ENCODE peak calls at places on chromosomes 16 and 17, in four cellular contexts. One of them, this sample, is unnamed. For H3K27me3, the result is how much of the 10 kb centered on the place peaks cover.

GRCh38 chr17:40461774-40462342 is 18.6 kb downstream of the IGFBP4 start:
- DNase-seq in adrenal gland: no peak
- DNase-seq in stomach: no peak
- DNase-seq in mammary epithelial cell: no peak
- DNase-seq in this sample: no peak

GRCh38 chr17:52158450-52159042 is at the start of gene CA10:
- DNase-seq in adrenal gland: no peak
- DNase-seq in stomach: no peak
- DNase-seq in mammary epithelial cell: no peak
- DNase-seq in this sample: no peak

GRCh38 chr16:58034128-58034685 is 8.7 kb downstream of the MMP15 start:
- DNase-seq in adrenal gland: no peak
- DNase-seq in stomach: no peak
- DNase-seq in mammary epithelial cell: no peak
- DNase-seq in this sample: no peak

GRCh38 chr17:35795007-35795870 is at the start of gene MMP28:
- DNase-seq in adrenal gland: no peak
- DNase-seq in stomach: peak
- DNase-seq in mammary epithelial cell: peak
- DNase-seq in this sample: no peak

GRCh38 chr16:57304169-57305061 is 19.9 kb upstream of the PLLP start:
- DNase-seq in adrenal gland: no peak
- DNase-seq in stomach: peak
- DNase-seq in mammary epithelial cell: peak
- DNase-seq in this sample: peak

GRCh38 chr16:67919618-67920210 is 11.9 kb downstream of the CTRL start:
- DNase-seq in adrenal gland: no peak
- DNase-seq in stomach: no peak
- DNase-seq in mammary epithelial cell: no peak
- DNase-seq in this sample: no peak

GRCh38 chr16:57403965-57404817 is at the start of gene CCL17:
- DNase-seq in adrenal gland: no peak
- DNase-seq in stomach: no peak
- DNase-seq in mammary epithelial cell: no peak
- DNase-seq in this sample: peak

GRCh38 chr17:81160306-81160705 is 5.0 kb upstream of the PVALEF start:
- DNase-seq in adrenal gland: peak
- DNase-seq in stomach: no peak
- DNase-seq in mammary epithelial cell: no peak
- DNase-seq in this sample: peak

GRCh38 chr16:23107117-23107516 is 42.1 kb downstream of the USP31 start:
- DNase-seq in adrenal gland: no peak
- DNase-seq in stomach: no peak
- DNase-seq in mammary epithelial cell: no peak
- DNase-seq in this sample: no peak

GRCh38 chr17:64343833-64344637 is 46.6 kb downstream of the PECAM1 start:
- DNase-seq in adrenal gland: peak
- DNase-seq in stomach: peak
- DNase-seq in mammary epithelial cell: peak
- DNase-seq in this sample: peak

GRCh38 chr17:82571855-82572254 is 52.3 kb downstream of the FOXK2 start:
- DNase-seq in adrenal gland: no peak
- DNase-seq in stomach: no peak
- DNase-seq in mammary epithelial cell: no peak
- DNase-seq in this sample: peak

GRCh38 chr16:74680681-74681080 is 14.0 kb upstream of the RFWD3 start:
- DNase-seq in adrenal gland: no peak
- DNase-seq in stomach: no peak
- DNase-seq in mammary epithelial cell: no peak
- DNase-seq in this sample: no peak

GRCh38 chr17:16583781-16584180 is 14.8 kb upstream of the ZNF287 start:
- DNase-seq in adrenal gland: no peak
- DNase-seq in stomach: no peak
- DNase-seq in mammary epithelial cell: no peak
- DNase-seq in this sample: no peak

GRCh38 chr17:16593356-16594102 is 24.5 kb upstream of the ZNF287 start:
- DNase-seq in adrenal gland: no peak
- DNase-seq in stomach: no peak
- DNase-seq in mammary epithelial cell: peak
- DNase-seq in this sample: no peak

GRCh38 chr17:16585796-16586195 is 16.8 kb upstream of the ZNF287 start:
- DNase-seq in adrenal gland: no peak
- DNase-seq in stomach: no peak
- DNase-seq in mammary epithelial cell: no peak
- DNase-seq in this sample: no peak

GRCh38 chr17:16584273-16584995 is 15.4 kb upstream of the ZNF287 start:
- DNase-seq in adrenal gland: peak
- DNase-seq in stomach: peak
- DNase-seq in mammary epithelial cell: peak
- DNase-seq in this sample: peak

GRCh38 chr17:16589097-16589969 is 20.3 kb upstream of the ZNF287 start:
- DNase-seq in adrenal gland: peak
- DNase-seq in stomach: peak
- DNase-seq in mammary epithelial cell: peak
- DNase-seq in this sample: peak
- H3K27me3 ChIP-seq in adrenal gland: under half
- H3K27me3 ChIP-seq in stomach: under half
- H3K27me3 ChIP-seq in mammary epithelial cell: under half
- H3K27me3 ChIP-seq in this sample: under half

DNA sequence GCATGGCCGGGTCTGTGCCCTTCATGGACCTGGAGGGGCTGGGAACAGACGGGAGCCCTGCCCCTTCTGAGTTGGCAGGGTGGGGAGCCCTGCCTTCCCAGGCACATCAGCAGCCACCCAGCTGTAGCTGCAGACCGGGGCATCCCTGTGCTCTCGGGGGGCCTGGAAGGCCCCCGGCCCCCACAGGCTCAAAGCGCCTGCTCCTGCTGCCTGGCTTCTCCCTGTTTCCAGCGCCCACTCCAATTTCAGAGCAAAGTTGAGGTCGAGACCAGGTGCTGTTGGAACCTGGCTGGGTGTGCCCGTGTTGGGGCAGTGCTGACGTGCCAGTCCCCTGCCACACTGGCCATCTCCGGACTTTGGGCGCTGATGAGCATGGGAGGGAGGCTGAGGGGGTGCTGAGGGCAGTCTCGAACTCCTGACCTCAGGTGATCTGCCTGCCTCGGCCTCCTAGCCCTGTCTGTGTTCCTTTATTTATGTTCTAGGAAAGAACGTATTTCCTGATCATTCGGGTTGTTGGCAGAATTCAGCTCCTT is 4.9 kb upstream of the PRSS27 start:
- DNase-seq in adrenal gland: no peak
- DNase-seq in stomach: no peak
- DNase-seq in mammary epithelial cell: no peak
- DNase-seq in this sample: peak
- TF ChIP-seq CTCF in adrenal gland: no peak
- TF ChIP-seq CTCF in stomach: no peak
- TF ChIP-seq CTCF in mammary epithelial cell: no peak
- TF ChIP-seq CTCF in this sample: no peak

GRCh38 chr17:49896860-49897259 is 49.0 kb upstream of the TAC4 start:
- DNase-seq in adrenal gland: no peak
- DNase-seq in stomach: no peak
- DNase-seq in mammary epithelial cell: no peak
- DNase-seq in this sample: no peak
- H3K27me3 ChIP-seq in adrenal gland: under half
- H3K27me3 ChIP-seq in stomach: under half
- H3K27me3 ChIP-seq in mammary epithelial cell: under half
- H3K27me3 ChIP-seq in this sample: under half

GRCh38 chr17:6422654-6423241 is 12.2 kb downstream of the AIPL1 start:
- DNase-seq in adrenal gland: no peak
- DNase-seq in stomach: no peak
- DNase-seq in mammary epithelial cell: no peak
- DNase-seq in this sample: no peak

GRCh38 chr17:6415616-6416015 is 19.3 kb downstream of the AIPL1 start:
- DNase-seq in adrenal gland: no peak
- DNase-seq in stomach: no peak
- DNase-seq in mammary epithelial cell: no peak
- DNase-seq in this sample: no peak

GRCh38 chr17:6421700-6422604 is 13.0 kb downstream of the AIPL1 start:
- DNase-seq in adrenal gland: peak
- DNase-seq in stomach: peak
- DNase-seq in mammary epithelial cell: peak
- DNase-seq in this sample: peak

GRCh38 chr17:6423931-6424330 is 11.0 kb downstream of the AIPL1 start:
- DNase-seq in adrenal gland: no peak
- DNase-seq in stomach: no peak
- DNase-seq in mammary epithelial cell: no peak
- DNase-seq in this sample: no peak

DNA sequence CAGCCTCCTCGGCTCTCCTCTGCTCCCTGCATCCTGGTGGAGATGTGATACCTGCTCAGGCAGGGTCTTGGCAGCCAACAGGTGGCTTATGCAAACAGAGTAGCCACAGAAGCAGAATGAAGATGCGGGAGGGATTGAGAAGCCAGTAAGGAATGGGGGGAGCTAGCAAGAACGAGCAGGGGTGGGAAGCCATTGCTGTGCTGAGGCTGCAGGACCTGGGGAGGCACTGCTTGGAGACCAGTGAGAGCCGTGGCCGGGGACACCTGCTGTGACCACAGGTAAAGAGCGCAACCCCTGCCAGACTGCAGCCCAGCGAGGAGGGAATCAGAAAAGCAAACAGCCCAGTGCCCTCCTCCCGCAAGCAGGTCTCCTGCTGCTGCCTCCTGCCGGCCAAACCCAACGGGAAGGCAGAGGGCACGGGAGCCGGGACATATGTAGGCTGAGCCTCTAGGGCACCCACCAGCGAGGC is 14.7 kb downstream of the AIPL1 start:
- DNase-seq in adrenal gland: no peak
- DNase-seq in stomach: no peak
- DNase-seq in mammary epithelial cell: no peak
- DNase-seq in this sample: no peak
- TF ChIP-seq CTCF in adrenal gland: no peak
- TF ChIP-seq CTCF in stomach: no peak
- TF ChIP-seq CTCF in mammary epithelial cell: peak
- TF ChIP-seq CTCF in this sample: peak

GRCh38 chr16:1070084-1070987 is 2.2 kb upstream of the SSTR5 start:
- DNase-seq in adrenal gland: no peak
- DNase-seq in stomach: no peak
- DNase-seq in mammary epithelial cell: no peak
- DNase-seq in this sample: no peak
- H3K27me3 ChIP-seq in adrenal gland: under half
- H3K27me3 ChIP-seq in stomach: half or more
- H3K27me3 ChIP-seq in mammary epithelial cell: under half
- H3K27me3 ChIP-seq in this sample: under half

DNA sequence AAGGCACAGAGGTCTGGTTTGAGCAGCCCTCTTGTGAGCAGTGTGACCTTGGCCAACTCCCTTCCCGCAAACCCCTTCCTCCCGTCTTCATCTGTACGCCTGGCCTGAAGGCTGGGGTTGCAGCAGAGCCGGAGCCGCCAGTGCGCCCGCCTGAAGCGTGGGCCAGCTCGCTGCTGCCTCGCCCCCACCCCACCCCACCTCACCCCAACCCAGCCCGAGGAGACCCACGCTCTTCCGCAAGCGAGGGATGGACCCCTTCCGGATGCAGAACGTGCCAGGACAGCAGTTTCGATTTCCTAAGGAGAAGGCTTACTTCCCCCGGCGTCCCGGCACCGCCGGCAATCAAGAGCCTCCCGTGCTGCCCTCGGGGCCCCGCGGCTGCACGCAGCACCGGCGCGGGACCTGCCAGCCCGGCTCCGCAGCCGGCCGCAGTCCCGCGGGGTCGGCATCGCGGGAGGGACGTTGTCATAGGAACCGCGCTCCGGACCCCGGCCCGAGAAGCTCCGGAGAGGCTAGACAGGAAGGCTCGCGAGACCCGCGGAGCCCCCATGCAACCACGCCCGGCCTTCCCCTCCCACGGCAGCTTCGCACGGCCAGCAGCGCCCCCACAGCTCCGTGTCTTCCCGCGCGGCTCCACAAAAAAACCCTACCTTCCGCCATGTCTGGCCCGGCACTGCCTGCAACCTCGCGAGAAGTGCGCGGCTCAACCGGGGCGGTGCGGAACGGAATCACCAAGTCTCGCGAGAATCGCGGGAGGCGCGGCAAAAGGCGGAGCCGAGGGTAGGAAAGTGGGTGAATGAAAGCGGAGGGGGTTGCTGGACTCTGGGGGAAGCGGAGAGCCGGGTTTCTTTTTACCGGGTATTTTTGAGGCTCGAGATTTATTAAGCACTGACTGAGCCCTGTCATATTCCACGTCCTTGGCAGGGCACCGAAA is at the start of gene ANKFY1:
- DNase-seq in adrenal gland: peak
- DNase-seq in stomach: peak
- DNase-seq in mammary epithelial cell: peak
- DNase-seq in this sample: peak
- TF ChIP-seq CTCF in adrenal gland: no peak
- TF ChIP-seq CTCF in stomach: no peak
- TF ChIP-seq CTCF in mammary epithelial cell: no peak
- TF ChIP-seq CTCF in this sample: no peak

GRCh38 chr16:86198201-86199118 is 299.5 kb downstream of the IRF8 start:
- DNase-seq in adrenal gland: no peak
- DNase-seq in stomach: no peak
- DNase-seq in mammary epithelial cell: no peak
- DNase-seq in this sample: no peak
- H3K27me3 ChIP-seq in adrenal gland: under half
- H3K27me3 ChIP-seq in stomach: under half
- H3K27me3 ChIP-seq in mammary epithelial cell: under half
- H3K27me3 ChIP-seq in this sample: under half

DNA sequence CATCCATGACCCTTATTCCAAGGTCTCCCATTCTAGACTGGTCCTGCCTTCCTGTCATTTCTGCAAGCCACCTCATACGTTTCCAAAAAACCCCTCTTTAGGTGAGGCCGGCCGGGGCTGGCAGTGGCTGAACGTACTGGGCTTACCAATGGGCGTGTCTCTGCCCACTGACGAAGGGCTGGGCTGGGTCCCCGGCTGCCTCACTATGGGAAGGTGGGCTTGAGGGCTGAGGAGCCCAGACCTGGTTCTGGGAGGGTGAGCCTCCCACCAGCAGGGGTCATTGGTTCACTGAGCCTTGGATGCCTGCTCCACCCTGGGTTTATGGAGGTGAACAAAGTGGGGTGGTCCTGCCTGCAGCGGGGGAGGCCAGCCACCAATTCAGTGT is 19.9 kb downstream of the KDM8 start:
- DNase-seq in adrenal gland: no peak
- DNase-seq in stomach: no peak
- DNase-seq in mammary epithelial cell: no peak
- DNase-seq in this sample: no peak
- TF ChIP-seq CTCF in adrenal gland: no peak
- TF ChIP-seq CTCF in stomach: no peak
- TF ChIP-seq CTCF in mammary epithelial cell: no peak
- TF ChIP-seq CTCF in this sample: no peak

GRCh38 chr16:1073566-1074378 is 1.2 kb downstream of the SSTR5 start:
- DNase-seq in adrenal gland: no peak
- DNase-seq in stomach: no peak
- DNase-seq in mammary epithelial cell: no peak
- DNase-seq in this sample: no peak

GRCh38 chr16:1073262-1073558 is 663 bp downstream of the SSTR5 start:
- DNase-seq in adrenal gland: no peak
- DNase-seq in stomach: no peak
- DNase-seq in mammary epithelial cell: no peak
- DNase-seq in this sample: no peak

GRCh38 chr16:1072526-1073261 is at the start of gene SSTR5:
- DNase-seq in adrenal gland: no peak
- DNase-seq in stomach: no peak
- DNase-seq in mammary epithelial cell: no peak
- DNase-seq in this sample: no peak

GRCh38 chr16:1071009-1071408 is 1.5 kb upstream of the SSTR5 start:
- DNase-seq in adrenal gland: no peak
- DNase-seq in stomach: no peak
- DNase-seq in mammary epithelial cell: no peak
- DNase-seq in this sample: no peak

GRCh38 chr16:1071561-1072225 is 854 bp upstream of the SSTR5 start:
- DNase-seq in adrenal gland: no peak
- DNase-seq in stomach: no peak
- DNase-seq in mammary epithelial cell: no peak
- DNase-seq in this sample: no peak
- H3K27me3 ChIP-seq in adrenal gland: under half
- H3K27me3 ChIP-seq in stomach: half or more
- H3K27me3 ChIP-seq in mammary epithelial cell: under half
- H3K27me3 ChIP-seq in this sample: under half